ENCODE peak calls at places on chromosomes 5 and 9, in four cellular contexts. A is H9, U is IMR-90, L is H1. R is an unnamed sample.

GRCh38 chr9:17503196-17503595 is 75.7 kb upstream of the SH3GL2 start:
- DNase-seq in A (no peak), U (no peak), L (no peak), R (peak; percentile 15)

GRCh38 chr9:132982508-132982907 is 4.0 kb downstream of the GFI1B start:
- DNase-seq in A (no peak), U (no peak), L (no peak), R (no peak)

GRCh38 chr5:76041863-76042262 is 41.3 kb upstream of the SV2C start:
- DNase-seq in A (peak; percentile 76), U (no peak), L (peak; percentile 9), R (peak; percentile 57)

GRCh38 chr5:156201793-156202388 is 125.1 kb upstream of the SGCD start:
- DNase-seq in A (no peak), U (peak; percentile 83), L (no peak), R (no peak)

GRCh38 chr5:36777105-36777757 is 99.3 kb upstream of the NIPBL start:
- DNase-seq in A (peak; percentile 51), U (peak; percentile 27), L (peak; percentile 5), R (peak; percentile 80)

GRCh38 chr5:5464036-5464715 is 41.7 kb downstream of the ICE1 start:
- DNase-seq in A (no peak), U (no peak), L (no peak), R (no peak)

GRCh38 chr5:133244242-133244641 is 192.4 kb downstream of the HSPA4 start:
- DNase-seq in A (no peak), U (peak; percentile 68), L (no peak), R (no peak)

GRCh38 chr5:401216-402034 is 41.6 kb upstream of the EXOC3 start:
- DNase-seq in A (peak; percentile 25), U (no peak), L (no peak), R (no peak)

GRCh38 chr5:159341914-159342313 is 11.6 kb upstream of the IL12B start:
- DNase-seq in A (no peak), U (peak; percentile 71), L (no peak), R (no peak)

GRCh38 chr5:175813943-175814630 is 57.3 kb upstream of the CPLX2 start:
- DNase-seq in A (no peak), U (no peak), L (no peak), R (no peak)

GRCh38 chr5:98775962-98776687 is 2.7 kb downstream of the RGMB start:
- DNase-seq in A (no peak), U (peak; percentile 81), L (no peak), R (no peak)

GRCh38 chr5:89396262-89396975 is 513.4 kb upstream of the MEF2C start:
- DNase-seq in A (no peak), U (peak; percentile 9), L (no peak), R (peak; percentile 22)

GRCh38 chr5:122999947-123000563 is 36.5 kb downstream of the PPIC start:
- DNase-seq in A (peak; percentile 80), U (no peak), L (peak; percentile 38), R (peak; percentile 77)

GRCh38 chr9:99511723-99512122 is 289.6 kb downstream of the SEC61B start:
- DNase-seq in A (no peak), U (no peak), L (no peak), R (peak; percentile 27)

GRCh38 chr9:18825775-18826174 is 207.2 kb downstream of the SAXO1 start:
- DNase-seq in A (no peak), U (peak; percentile 19), L (no peak), R (no peak)

GRCh38 chr9:115469826-115470225 is 351.9 kb upstream of the TNC start:
- DNase-seq in A (no peak), U (no peak), L (no peak), R (no peak)

GRCh38 chr5:81233080-81233634 is at the start of gene CKMT2:
- DNase-seq in A (peak; percentile 95), U (no peak), L (peak; percentile 61), R (peak; percentile 86)

GRCh38 chr5:151597749-151598148 is 6.6 kb upstream of the FAT2 start:
- DNase-seq in A (no peak), U (no peak), L (no peak), R (peak; percentile 73)

GRCh38 chr5:96049398-96050272 is 88.0 kb upstream of the ELL2 start:
- DNase-seq in A (no peak), U (peak; percentile 91), L (no peak), R (peak; percentile 43)

GRCh38 chr5:133721365-133721764 is 109.0 kb upstream of the FSTL4 start:
- DNase-seq in A (no peak), U (no peak), L (no peak), R (no peak)

GRCh38 chr9:13143281-13143680 is 136.2 kb downstream of the MPDZ start:
- DNase-seq in A (no peak), U (no peak), L (no peak), R (peak; percentile 2)

GRCh38 chr9:6024035-6024554 is 8.7 kb upstream of the RANBP6 start:
- DNase-seq in A (no peak), U (no peak), L (no peak), R (peak; percentile 46)

GRCh38 chr5:16763211-16763610 is 146.4 kb upstream of the RETREG1 start:
- DNase-seq in A (no peak), U (no peak), L (no peak), R (no peak)

GRCh38 chr5:40962207-40962955 is 53.1 kb downstream of the C7 start:
- DNase-seq in A (no peak), U (no peak), L (no peak), R (no peak)

GRCh38 chr5:170861855-170862766 is at the start of gene RANBP17:
- DNase-seq in A (peak; percentile 88), U (peak; percentile 67), L (peak; percentile 64), R (peak; percentile 93)

GRCh38 chr5:53366245-53366644 is 114.2 kb upstream of the FST start:
- DNase-seq in A (no peak), U (peak; percentile 86), L (no peak), R (no peak)

GRCh38 chr9:106707722-106708121 is 155.2 kb upstream of the ZNF462 start:
- DNase-seq in A (no peak), U (no peak), L (no peak), R (no peak)

GRCh38 chr9:107388890-107389289 is 100.7 kb downstream of the KLF4 start:
- DNase-seq in A (no peak), U (no peak), L (no peak), R (no peak)

GRCh38 chr5:106134549-106134948 is 1536.2 kb downstream of the EFNA5 start:
- DNase-seq in A (no peak), U (no peak), L (no peak), R (no peak)

GRCh38 chr5:172549708-172550095 is 91.4 kb upstream of the NEURL1B start:
- DNase-seq in A (no peak), U (no peak), L (no peak), R (no peak)

GRCh38 chr9:93503381-93503780 is 50.0 kb upstream of the FAM120AOS start:
- DNase-seq in A (no peak), U (no peak), L (no peak), R (no peak)

GRCh38 chr9:93501406-93501805 is 48.0 kb upstream of the FAM120AOS start:
- DNase-seq in A (no peak), U (no peak), L (no peak), R (no peak)

GRCh38 chr9:93496285-93496684 is 42.9 kb upstream of the FAM120AOS start:
- DNase-seq in A (no peak), U (no peak), L (no peak), R (no peak)

GRCh38 chr9:93505518-93506123 is 52.2 kb upstream of the FAM120AOS start:
- DNase-seq in A (no peak), U (no peak), L (no peak), R (no peak)

DNA sequence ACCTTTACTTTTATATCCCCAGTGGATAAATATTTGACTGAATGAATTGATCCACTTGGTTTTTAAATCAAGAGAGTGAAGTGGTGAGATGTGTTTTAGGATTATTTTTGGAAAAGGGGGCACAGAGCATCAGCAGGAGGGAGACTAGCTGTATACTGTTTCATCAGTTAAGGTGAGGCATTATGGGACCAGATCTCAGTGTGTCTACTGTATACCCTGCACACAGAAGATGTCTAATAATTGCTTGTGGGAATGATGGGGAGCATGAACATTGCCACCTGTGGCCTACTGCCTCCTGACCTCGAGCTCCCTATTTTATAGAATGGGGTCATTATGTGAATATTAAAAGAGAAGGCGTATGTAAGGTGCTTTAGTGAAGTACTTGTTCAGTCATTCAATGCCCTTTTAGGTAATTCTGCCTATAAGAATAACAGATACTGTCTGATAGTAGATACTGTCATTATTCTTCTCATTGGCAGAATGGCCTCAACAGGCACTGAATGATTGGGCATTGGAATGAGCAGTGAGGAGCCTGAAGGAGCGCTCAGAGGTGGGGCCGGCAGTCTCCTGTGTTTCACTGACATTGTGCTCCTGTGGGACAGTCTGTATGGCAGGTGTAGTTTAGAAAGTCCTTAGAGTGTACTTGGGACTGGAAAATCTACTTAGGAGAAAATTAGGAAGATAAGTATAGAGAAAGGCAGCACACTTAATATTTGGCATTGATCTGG is 47.4 kb upstream of the FAM120AOS start:
- DNase-seq in A (no peak), U (no peak), L (no peak), R (no peak)
- H4K5ac ChIP-seq in A (no peak overlapping the region), U (no peak overlapping the region), L (no peak overlapping the region), R (no peak overlapping the region)

GRCh38 chr5:178118345-178118744 is 5.0 kb downstream of the N4BP3 start:
- DNase-seq in A (no peak), U (no peak), L (no peak), R (no peak)
- H2BK15ac ChIP-seq in A (no peak overlapping the region), U (no peak overlapping the region), L (no peak overlapping the region), R (no peak overlapping the region)

DNA sequence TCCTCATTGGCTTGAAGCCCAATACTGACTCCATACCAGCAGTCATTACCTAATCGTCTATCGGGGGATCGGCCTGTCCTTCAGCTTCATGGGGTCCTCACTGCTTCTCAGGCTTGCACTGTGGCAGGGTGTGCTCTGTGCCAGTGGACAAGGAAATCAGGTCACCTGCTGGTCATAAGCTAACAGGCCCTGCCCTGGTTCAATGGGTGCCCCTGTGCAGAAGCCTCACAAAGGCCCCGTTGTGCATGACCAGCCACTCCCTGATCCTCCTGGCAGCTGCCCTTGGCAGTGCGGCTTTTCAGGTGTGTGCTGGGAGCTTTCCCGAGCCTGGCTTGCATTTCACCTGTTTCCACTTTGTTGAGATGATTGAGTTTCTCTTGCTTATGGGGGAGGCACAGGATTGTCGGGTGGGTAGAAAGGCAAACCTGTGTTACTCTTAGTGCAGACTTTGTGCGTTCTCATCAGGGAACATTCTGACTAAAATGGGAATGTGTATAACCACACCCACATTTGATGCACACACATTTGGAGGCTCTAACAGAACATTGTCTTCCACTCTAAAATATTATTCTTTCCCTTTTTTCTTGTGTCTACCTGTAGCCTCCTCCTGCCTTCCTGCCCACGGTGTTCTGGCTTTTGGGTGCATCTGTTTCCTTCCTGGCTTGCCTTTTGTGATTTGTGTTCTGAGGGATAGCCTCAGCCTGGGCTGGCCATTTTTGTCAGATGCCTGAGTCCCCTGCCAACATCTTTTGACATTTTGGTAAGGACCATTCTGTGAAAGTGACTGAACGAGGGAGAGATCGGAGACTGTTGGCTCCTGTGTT is 101.1 kb downstream of the ARHGAP26 start:
- DNase-seq in A (no peak), U (no peak), L (no peak), R (no peak)
- H2AK5ac ChIP-seq in A (no peak overlapping the region), U (no peak overlapping the region), L (no peak overlapping the region), R (no peak overlapping the region)

DNA sequence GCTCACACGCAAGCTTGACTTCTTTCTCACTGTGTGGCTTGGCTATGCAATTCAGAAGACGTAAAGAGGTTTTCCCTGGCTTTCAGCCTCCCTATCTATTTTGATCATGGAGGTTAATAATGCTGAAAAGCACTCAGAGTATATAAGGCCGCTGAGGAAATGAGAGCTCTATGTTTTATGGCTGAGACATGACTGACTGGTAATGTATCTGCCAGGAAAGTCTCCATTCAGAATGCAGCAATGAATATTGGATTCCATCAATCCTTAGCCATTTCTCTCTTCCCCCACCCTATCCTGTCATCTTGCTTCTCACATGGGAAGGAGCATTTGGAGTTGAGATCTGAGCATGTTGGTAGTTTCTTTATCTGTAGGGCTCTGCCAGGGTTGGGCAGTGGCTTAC is 417.2 kb downstream of the DMAC1 start:
- DNase-seq in A (no peak), U (no peak), L (no peak), R (no peak)
- H4K5ac ChIP-seq in A (no peak overlapping the region), U (peak overlapping the region; percentile 41), L (no peak overlapping the region), R (no peak overlapping the region)